ENCODE peak calls at places on chromosomes 3 and 15, in four cellular contexts. V is neural progenitor cell, T is SJCRH30, I is GM23338. J is an unnamed sample. For H3K4me1, the result is how much of the 10 kb centered on the place peaks cover.

GRCh38 chr3:78277793-78278192 is 1237.9 kb downstream of the ROBO2 start:
- DNase-seq in V (no peak), T (peak), I (no peak), J (no peak)

GRCh38 chr15:93948728-93949127 is 282.6 kb upstream of the MCTP2 start:
- DNase-seq in V (no peak), T (no peak), I (no peak), J (no peak)

GRCh38 chr3:40310690-40311089 is 1.2 kb downstream of the EIF1B start:
- DNase-seq in V (peak), T (peak), I (no peak), J (no peak)

GRCh38 chr3:87997298-87997697 is 61.5 kb downstream of the CGGBP1 start:
- DNase-seq in V (no peak), T (no peak), I (no peak), J (no peak)

GRCh38 chr15:67067161-67067853 is 1.9 kb downstream of the SMAD3 start:
- DNase-seq in V (peak), T (peak), I (peak), J (no peak)

GRCh38 chr15:55742927-55743614 is at the start of gene PRTG:
- DNase-seq in V (peak), T (peak), I (peak), J (no peak)

GRCh38 chr15:73355866-73356265 is 12.9 kb downstream of the HCN4 start:
- DNase-seq in V (no peak), T (no peak), I (no peak), J (no peak)

GRCh38 chr15:44810237-44810636 is 73.9 kb downstream of the TRIM69 start:
- DNase-seq in V (no peak), T (no peak), I (no peak), J (no peak)

GRCh38 chr15:81752149-81752942 is 293.5 kb downstream of the MEX3B start:
- DNase-seq in V (peak), T (peak), I (no peak), J (no peak)

GRCh38 chr3:99951701-99952100 is 134.0 kb downstream of the CMSS1 start:
- DNase-seq in V (no peak), T (peak), I (no peak), J (no peak)

GRCh38 chr3:12170207-12170606 is 11.5 kb upstream of the TIMP4 start:
- DNase-seq in V (no peak), T (no peak), I (no peak), J (no peak)

GRCh38 chr3:173770011-173770410 is 372.5 kb downstream of the NLGN1 start:
- DNase-seq in V (no peak), T (no peak), I (no peak), J (no peak)

GRCh38 chr3:124201786-124202185 is 209.9 kb upstream of the ROPN1 start:
- DNase-seq in V (no peak), T (no peak), I (no peak), J (no peak)

GRCh38 chr15:32994810-32995424 is 199.6 kb downstream of the FMN1 start:
- DNase-seq in V (peak), T (peak), I (peak), J (no peak)

GRCh38 chr15:29671308-29671981 is 150.8 kb downstream of the TJP1 start:
- DNase-seq in V (no peak), T (no peak), I (no peak), J (no peak)

GRCh38 chr15:29672446-29672845 is 149.8 kb downstream of the TJP1 start:
- DNase-seq in V (no peak), T (no peak), I (no peak), J (no peak)

GRCh38 chr15:29669823-29670222 is 152.4 kb downstream of the TJP1 start:
- DNase-seq in V (no peak), T (no peak), I (no peak), J (no peak)

GRCh38 chr15:29670266-29670665 is 152.0 kb downstream of the TJP1 start:
- DNase-seq in V (no peak), T (no peak), I (no peak), J (no peak)

DNA sequence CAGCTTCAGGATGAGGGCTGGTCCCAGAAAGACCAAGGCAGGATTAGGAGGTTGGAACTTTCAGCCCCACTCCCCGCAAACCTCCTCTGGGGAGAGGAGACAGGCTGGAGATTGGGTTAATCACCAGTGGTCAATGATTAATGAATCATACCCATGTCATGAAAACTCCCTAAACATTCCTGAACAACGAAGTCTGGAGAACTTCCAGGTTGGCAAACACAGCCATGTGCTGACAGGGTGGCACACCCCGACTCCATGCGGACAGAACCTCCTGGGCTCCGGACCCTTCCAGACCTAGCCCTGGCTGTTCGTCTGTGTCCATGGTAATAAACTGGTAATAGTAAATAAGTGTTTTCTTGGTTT is 151.3 kb downstream of the TJP1 start:
- DNase-seq in V (no peak), T (no peak), I (no peak), J (no peak)
- H3K4me3 ChIP-seq in V (no peak), T (no peak), I (no peak), J (no peak)

GRCh38 chr3:49346797-49347251 is 7.0 kb upstream of the USP4 start:
- DNase-seq in V (no peak), T (no peak), I (no peak), J (no peak)
- H3K4me1 ChIP-seq in V (under half), T (under half), I (under half), J (under half)

GRCh38 chr15:101161656-101162055 is 90.2 kb downstream of the CHSY1 start:
- DNase-seq in V (no peak), T (no peak), I (no peak), J (no peak)

GRCh38 chr15:101159096-101159935 is 92.5 kb downstream of the CHSY1 start:
- DNase-seq in V (no peak), T (no peak), I (no peak), J (no peak)

GRCh38 chr15:101159936-101160770 is 91.7 kb downstream of the CHSY1 start:
- DNase-seq in V (no peak), T (no peak), I (no peak), J (no peak)

GRCh38 chr15:101165905-101166471 is 85.9 kb downstream of the CHSY1 start:
- DNase-seq in V (no peak), T (no peak), I (no peak), J (no peak)

DNA sequence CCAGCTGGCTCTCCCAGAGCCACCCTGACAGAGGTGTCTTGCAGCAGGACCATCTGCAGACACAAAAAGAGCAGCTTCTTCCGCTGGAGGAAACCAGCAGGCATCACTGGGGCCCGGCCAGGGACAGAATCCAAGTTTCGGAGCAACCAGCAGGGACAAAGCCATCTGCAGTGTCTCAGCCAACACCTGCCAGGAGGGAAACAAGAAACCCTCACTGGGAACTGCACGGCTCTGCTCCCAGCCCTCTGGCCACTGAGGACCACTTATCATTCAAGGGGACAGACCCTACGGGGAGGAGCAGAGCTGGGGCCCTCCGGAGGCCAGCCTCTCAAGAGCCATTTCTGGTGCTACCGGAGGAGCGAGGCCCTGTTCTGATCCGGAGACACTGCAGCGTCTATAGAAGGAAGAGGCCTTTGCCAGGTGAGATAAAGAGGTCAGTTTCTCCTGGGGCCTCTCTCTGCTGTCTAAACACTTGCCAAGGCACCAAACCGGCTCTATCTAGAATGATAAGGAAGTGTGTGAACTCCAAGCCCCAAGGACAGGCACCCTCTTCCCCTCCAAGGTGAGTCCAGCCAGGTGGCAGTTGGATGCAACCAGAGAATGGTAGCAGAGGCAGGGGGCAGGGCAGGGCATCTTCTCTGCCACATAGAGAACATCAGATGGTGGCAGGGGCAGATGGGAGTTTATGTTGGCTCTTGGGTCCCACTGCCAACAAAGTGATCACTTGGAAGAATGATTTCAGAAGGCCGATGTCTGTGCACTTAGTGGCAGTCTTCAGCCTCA is 89.0 kb downstream of the CHSY1 start:
- DNase-seq in V (no peak), T (peak), I (no peak), J (no peak)
- H3K4me3 ChIP-seq in V (no peak), T (no peak), I (no peak), J (no peak)

DNA sequence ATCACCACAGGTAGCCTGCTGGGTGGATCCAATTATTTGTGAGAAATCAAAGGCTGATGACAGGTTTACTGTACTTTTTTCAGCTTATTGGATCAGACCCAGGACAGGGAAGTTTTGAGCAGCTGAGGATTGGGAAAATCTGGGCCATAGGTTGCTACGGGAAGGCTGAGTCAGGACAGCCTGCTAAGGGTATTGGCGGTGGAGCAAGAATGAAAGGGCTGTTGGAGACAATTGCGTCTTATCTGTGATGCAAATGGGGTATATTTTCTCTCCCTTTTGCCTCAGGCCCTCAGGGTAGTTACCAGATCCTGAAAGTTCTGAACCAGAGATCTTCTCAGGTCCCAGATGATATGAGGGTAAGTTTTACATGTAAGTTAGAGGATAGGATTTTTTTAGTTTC is 317.7 kb downstream of the EDEM1 start:
- DNase-seq in V (no peak), T (no peak), I (no peak), J (no peak)
- H3K4me1 ChIP-seq in V (under half), T (under half), I (under half), J (under half)

DNA sequence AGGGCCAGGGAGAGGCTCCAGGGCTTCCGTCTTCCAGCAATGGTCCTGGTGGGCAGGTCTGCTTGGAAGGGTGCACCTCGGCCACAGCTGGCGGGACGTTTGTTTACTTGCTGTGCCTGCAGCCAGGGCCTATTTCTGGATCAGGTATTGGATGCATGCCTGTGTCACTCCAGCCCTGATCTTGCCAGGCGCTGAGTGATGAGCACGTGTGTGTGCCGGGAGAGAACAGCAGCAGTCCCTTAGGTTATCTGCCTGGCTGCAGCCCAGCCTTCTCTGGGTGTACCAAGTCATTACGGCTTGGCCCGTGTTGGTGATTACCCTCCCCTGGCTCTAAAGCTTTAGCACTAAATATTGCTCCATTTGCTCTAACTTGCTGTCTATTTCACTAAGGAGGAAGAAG is 14.9 kb downstream of the CCDC32 start:
- DNase-seq in V (no peak), T (no peak), I (no peak), J (no peak)
- H3K4me3 ChIP-seq in V (no peak), T (no peak), I (no peak), J (no peak)

GRCh38 chr15:60583946-60584345 is 105.0 kb upstream of the ICE2 start:
- DNase-seq in V (no peak), T (no peak), I (peak), J (no peak)

GRCh38 chr15:60584355-60585023 is 105.5 kb upstream of the ICE2 start:
- DNase-seq in V (no peak), T (no peak), I (no peak), J (peak)

GRCh38 chr15:60580650-60581415 is 101.9 kb upstream of the ICE2 start:
- DNase-seq in V (no peak), T (no peak), I (peak), J (peak)

GRCh38 chr15:60582370-60583036 is 103.6 kb upstream of the ICE2 start:
- DNase-seq in V (no peak), T (no peak), I (no peak), J (peak)

GRCh38 chr15:60583194-60583593 is 104.3 kb upstream of the ICE2 start:
- DNase-seq in V (no peak), T (no peak), I (no peak), J (peak)
- H3K4me1 ChIP-seq in V (under half), T (under half), I (under half), J (half or more)

GRCh38 chr15:57091626-57092025 is 173.2 kb downstream of the TCF12 start:
- DNase-seq in V (no peak), T (no peak), I (no peak), J (no peak)
- H3K4me3 ChIP-seq in V (no peak), T (no peak), I (no peak), J (no peak)

DNA sequence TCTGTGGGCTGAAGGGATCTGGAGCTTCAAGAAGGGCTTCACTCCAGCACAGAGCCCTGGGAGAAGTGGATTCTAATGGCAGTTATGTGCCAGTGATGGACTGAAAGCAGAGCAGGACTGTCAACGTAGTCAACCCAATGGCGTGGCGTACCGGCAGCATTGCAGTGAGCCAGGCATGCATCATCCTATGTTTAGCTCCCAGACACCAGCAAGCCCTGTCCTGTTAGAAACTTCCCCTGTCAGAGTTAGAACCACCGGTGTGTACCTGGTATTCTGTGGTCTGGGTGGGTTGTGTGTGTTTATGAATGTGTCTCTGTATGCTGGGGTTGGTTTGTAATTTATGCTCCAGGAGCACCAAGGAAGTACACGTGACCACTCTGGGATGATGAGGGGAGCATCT is 86.3 kb downstream of the CLSTN2 start:
- DNase-seq in V (no peak), T (no peak), I (no peak), J (no peak)
- H3K4me1 ChIP-seq in V (under half), T (under half), I (under half), J (under half)

GRCh38 chr3:36381311-36381956 is 1.1 kb downstream of the STAC start:
- DNase-seq in V (peak), T (no peak), I (peak), J (no peak)
- H3K4me3 ChIP-seq in V (peak), T (no peak), I (peak), J (no peak)

J was measured in CD4-positive, CD25-positive, alpha-beta regulatory T cell.